ENCODE peak calls at places on chromosomes 16 and 17, in five cellular contexts. X, Y, W, U and Q are unnamed samples.

GRCh38 chr16:30535777-30536190 is 1.1 kb upstream of the ZNF747 start:
- DNase-seq in X (peak; percentile 84), Y (peak; percentile 90), W (peak; percentile 72), U (peak; percentile 56), Q (peak; percentile 74)

GRCh38 chr16:88385112-88385594 is 2.4 kb downstream of the ZNF469 start:
- DNase-seq in X (no peak), Y (peak; percentile 14), W (no peak), U (no peak), Q (no peak)

GRCh38 chr17:75086496-75087181 is 1.1 kb upstream of the SLC16A5 start:
- DNase-seq in X (peak; percentile 66), Y (no peak), W (no peak), U (no peak), Q (no peak)

GRCh38 chr16:3520398-3520797 is 19.6 kb downstream of the CLUAP1 start:
- DNase-seq in X (no peak), Y (peak; percentile 60), W (no peak), U (no peak), Q (no peak)

GRCh38 chr16:46555981-46556380 is 65.2 kb downstream of the SHCBP1 start:
- DNase-seq in X (no peak), Y (no peak), W (no peak), U (no peak), Q (no peak)

GRCh38 chr17:16091773-16092172 is 92.1 kb downstream of the TTC19 start:
- DNase-seq in X (no peak), Y (no peak), W (no peak), U (no peak), Q (no peak)

GRCh38 chr16:51035110-51035498 is 116.0 kb downstream of the SALL1 start:
- DNase-seq in X (no peak), Y (no peak), W (no peak), U (no peak), Q (peak; percentile 46)

GRCh38 chr17:27938864-27939263 is 45.7 kb upstream of the LYRM9 start:
- DNase-seq in X (no peak), Y (no peak), W (no peak), U (no peak), Q (no peak)

GRCh38 chr17:40448639-40449261 is 5.5 kb downstream of the IGFBP4 start:
- DNase-seq in X (peak; percentile 84), Y (no peak), W (peak; percentile 60), U (no peak), Q (no peak)

GRCh38 chr16:10642964-10643363 is 51.8 kb downstream of the TEKT5 start:
- DNase-seq in X (no peak), Y (no peak), W (no peak), U (no peak), Q (no peak)

GRCh38 chr17:41519501-41520224 is 973 bp upstream of the KRT15 start:
- DNase-seq in X (peak; percentile 41), Y (no peak), W (no peak), U (no peak), Q (no peak)

GRCh38 chr17:10843806-10844205 is 5.9 kb upstream of the PIRT start:
- DNase-seq in X (peak; percentile 67), Y (no peak), W (peak; percentile 28), U (no peak), Q (no peak)

GRCh38 chr17:70629902-70630301 is 460.6 kb downstream of the KCNJ2 start:
- DNase-seq in X (no peak), Y (no peak), W (no peak), U (no peak), Q (no peak)

GRCh38 chr16:12767897-12768296 is 35.8 kb downstream of the CPPED1 start:
- DNase-seq in X (no peak), Y (no peak), W (no peak), U (no peak), Q (no peak)

GRCh38 chr17:63785556-63785955 is 11.6 kb downstream of the DDX42 start:
- DNase-seq in X (no peak), Y (no peak), W (no peak), U (no peak), Q (no peak)

GRCh38 chr16:27344707-27345106 is 30.9 kb downstream of the IL4R start:
- DNase-seq in X (no peak), Y (no peak), W (no peak), U (no peak), Q (no peak)

GRCh38 chr17:33469911-33470310 is 176.8 kb upstream of the ASIC2 start:
- DNase-seq in X (peak; percentile 35), Y (no peak), W (no peak), U (no peak), Q (no peak)

GRCh38 chr16:48609453-48610023 is 442 bp downstream of the N4BP1 start:
- DNase-seq in X (peak; percentile 61), Y (peak; percentile 82), W (no peak), U (no peak), Q (peak; percentile 35)

GRCh38 chr17:29847527-29847931 is 82.5 kb downstream of the SSH2 start:
- DNase-seq in X (no peak), Y (no peak), W (no peak), U (no peak), Q (no peak)

GRCh38 chr17:31649302-31649701 is 209.7 kb downstream of the COPRS start:
- DNase-seq in X (no peak), Y (no peak), W (no peak), U (no peak), Q (no peak)

GRCh38 chr17:31646642-31647041 is 212.4 kb downstream of the COPRS start:
- DNase-seq in X (no peak), Y (no peak), W (no peak), U (no peak), Q (no peak)

GRCh38 chr17:31650756-31651520 is 208.1 kb downstream of the COPRS start:
- DNase-seq in X (no peak), Y (no peak), W (no peak), U (no peak), Q (no peak)

DNA sequence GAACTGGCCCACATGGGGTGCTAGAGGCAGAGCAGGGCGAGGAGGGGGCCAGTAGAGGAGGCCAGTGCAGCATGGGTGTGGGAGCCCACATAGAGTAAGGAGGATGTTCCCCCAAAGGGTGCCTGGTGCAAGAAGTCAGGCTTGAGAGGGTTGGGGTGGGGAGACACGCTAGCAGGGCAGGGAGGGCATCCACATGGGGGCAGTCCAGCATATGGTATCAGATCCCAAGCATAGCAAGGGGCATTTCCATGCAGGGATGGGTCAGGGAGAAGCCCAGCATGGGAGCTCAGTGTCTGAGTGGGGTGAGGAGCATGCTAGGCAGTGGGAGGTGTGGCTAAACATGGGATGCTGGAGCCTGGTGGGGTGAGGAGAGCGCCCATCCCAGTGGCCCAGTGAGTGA is 213.7 kb downstream of the COPRS start:
- DNase-seq in X (no peak), Y (no peak), W (no peak), U (no peak), Q (no peak)
- H3K4me1 ChIP-seq in X (no peaks in the 10 kb centered on the region), Y (peaks cover 5% of the 10 kb centered on the region), W (no peaks in the 10 kb centered on the region), U (no peaks in the 10 kb centered on the region), Q (no peaks in the 10 kb centered on the region)

GRCh38 chr17:46002311-46002972 is 3.4 kb downstream of the STH start:
- DNase-seq in X (peak; percentile 78), Y (peak; percentile 84), W (peak; percentile 57), U (peak; percentile 81), Q (peak; percentile 60)
- H3K27ac ChIP-seq in X (no peak overlapping the region), Y (no peak overlapping the region), W (no peak overlapping the region), U (no peak overlapping the region), Q (peak overlapping the region; percentile 8)

GRCh38 chr17:62092784-62093183 is 27.7 kb upstream of the MED13 start:
- DNase-seq in X (no peak), Y (no peak), W (no peak), U (no peak), Q (no peak)

GRCh38 chr17:62091804-62092203 is 26.7 kb upstream of the MED13 start:
- DNase-seq in X (no peak), Y (no peak), W (no peak), U (no peak), Q (no peak)

GRCh38 chr17:62094175-62094574 is 29.1 kb upstream of the MED13 start:
- DNase-seq in X (no peak), Y (no peak), W (no peak), U (no peak), Q (no peak)

GRCh38 chr17:62090868-62091267 is 25.8 kb upstream of the MED13 start:
- DNase-seq in X (no peak), Y (no peak), W (no peak), U (no peak), Q (no peak)

DNA sequence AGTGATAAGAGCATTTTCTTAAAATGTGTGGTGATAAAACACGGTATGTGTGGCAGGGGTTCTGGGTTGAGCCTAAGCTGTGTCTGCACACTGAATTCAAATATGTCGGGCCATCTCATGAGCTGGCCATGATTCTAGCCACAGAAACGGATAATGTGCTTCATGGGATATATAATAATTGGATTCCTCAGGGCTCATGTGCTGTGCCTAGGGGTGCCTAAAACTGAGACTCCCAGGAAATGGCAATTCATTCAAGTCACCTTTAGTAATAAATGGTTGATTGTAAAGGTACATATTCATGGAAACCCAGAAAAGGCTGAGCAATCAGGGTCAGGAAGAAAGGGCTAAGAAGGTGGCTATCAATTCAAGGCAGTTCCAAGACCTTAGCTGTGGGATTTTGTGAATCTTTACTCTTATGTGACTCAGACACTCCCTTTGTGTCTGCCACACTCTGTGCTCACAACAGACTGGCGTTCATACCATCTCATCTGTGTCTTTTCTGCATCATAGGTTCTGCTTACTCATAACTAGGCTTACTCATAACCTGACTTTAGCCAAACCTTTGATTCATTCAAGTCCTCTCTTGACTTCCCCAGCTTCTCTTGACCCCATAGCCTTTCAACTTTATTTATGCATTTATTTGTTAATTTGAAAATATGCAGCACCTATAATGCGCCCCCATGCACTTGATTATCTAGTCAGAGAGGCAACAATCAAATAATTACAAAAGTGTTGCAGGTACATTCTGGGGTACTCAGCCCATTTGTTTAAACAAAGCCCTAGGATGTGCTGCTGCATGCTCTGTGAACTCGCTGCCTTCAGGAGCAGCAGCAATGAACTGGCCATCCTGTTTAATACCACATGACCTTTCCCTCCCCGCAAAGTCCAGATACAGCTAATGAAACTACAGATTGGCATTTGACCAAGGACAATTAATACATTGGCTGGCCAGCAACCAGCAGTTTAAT is 28.4 kb upstream of the MED13 start:
- DNase-seq in X (no peak), Y (no peak), W (no peak), U (no peak), Q (no peak)
- TF ChIP-seq POLR2A in X (no peak), Y (no peak), W (no peak), U (no peak), Q (no peak)

GRCh38 chr17:79979841-79980215 is 55.8 kb downstream of the TBC1D16 start:
- DNase-seq in X (no peak), Y (peak; percentile 52), W (no peak), U (no peak), Q (no peak)
- H3K4me1 ChIP-seq in X (no peaks in the 10 kb centered on the region), Y (peaks cover 15% of the 10 kb centered on the region), W (no peaks in the 10 kb centered on the region), U (peaks cover 3% of the 10 kb centered on the region), Q (no peaks in the 10 kb centered on the region)

GRCh38 chr17:1942066-1942365 is 83.1 kb downstream of the RTN4RL1 start:
- DNase-seq in X (no peak), Y (no peak), W (no peak), U (no peak), Q (no peak)
- H3K27ac ChIP-seq in X (no peak overlapping the region), Y (no peak overlapping the region), W (no peak overlapping the region), U (no peak overlapping the region), Q (no peak overlapping the region)